ENCODE peak calls at places on chromosomes 3 and 15, in five cellular contexts. W, K, R, V and H are unnamed samples.

GRCh38 chr3:21421096-21421495 is 329.9 kb downstream of the ZNF385D start:
- DNase-seq in R (no peak), K (no peak), V (no peak), W (no peak), H (peak; percentile 20)

GRCh38 chr3:162610261-162610660 is 1113.7 kb downstream of the OTOL1 start:
- DNase-seq in R (no peak), K (no peak), W (no peak), V (no peak), H (peak; percentile 76)

GRCh38 chr3:136109499-136109898 is 86.6 kb downstream of the MSL2 start:
- DNase-seq in K (no peak), W (no peak), V (no peak), R (no peak), H (no peak)

GRCh38 chr15:40291088-40291574 is 8.3 kb upstream of the ANKRD63 start:
- DNase-seq in V (no peak), R (no peak), W (no peak), K (peak; percentile 31), H (peak; percentile 85)

GRCh38 chr3:38623539-38623938 is 25.9 kb downstream of the SCN5A start:
- DNase-seq in K (no peak), R (no peak), V (no peak), W (no peak), H (peak; percentile 77)

GRCh38 chr3:132659370-132660055 is at the start of gene ACAD11:
- DNase-seq in K (peak; percentile 63), W (peak; percentile 35), R (peak; percentile 59), V (peak; percentile 64), H (peak; percentile 75)

GRCh38 chr3:52204337-52205073 is 6.5 kb downstream of the ALAS1 start:
- DNase-seq in R (no peak), K (no peak), W (no peak), V (peak; percentile 53), H (no peak)

GRCh38 chr3:36906504-36907149 is 38.2 kb downstream of the TRANK1 start:
- DNase-seq in K (no peak), W (no peak), V (no peak), R (no peak), H (no peak)

GRCh38 chr3:33372218-33373081 is 67.8 kb downstream of the UBP1 start:
- DNase-seq in V (peak; percentile 49), R (peak; percentile 70), W (no peak), K (peak; percentile 29), H (peak; percentile 68)

GRCh38 chr3:81713018-81713417 is 48.4 kb downstream of the GBE1 start:
- DNase-seq in V (no peak), W (no peak), R (no peak), K (no peak), H (no peak)

GRCh38 chr3:85081191-85081895 is 122.6 kb downstream of the CADM2 start:
- DNase-seq in K (no peak), W (no peak), R (no peak), V (no peak), H (peak; percentile 45)

GRCh38 chr15:88987951-88988671 is 74.9 kb upstream of the MFGE8 start:
- DNase-seq in K (no peak), R (no peak), W (no peak), V (no peak), H (peak; percentile 86)

GRCh38 chr3:54760226-54760625 is 167.6 kb downstream of the LRTM1 start:
- DNase-seq in V (no peak), K (no peak), W (no peak), R (no peak), H (no peak)

GRCh38 chr3:123229145-123229544 is 27.4 kb downstream of the SEC22A start:
- DNase-seq in R (no peak), V (no peak), K (no peak), W (no peak), H (no peak)

GRCh38 chr3:183033746-183034145 is 53.4 kb upstream of the DCUN1D1 start:
- DNase-seq in W (no peak), R (no peak), V (no peak), K (no peak), H (no peak)

GRCh38 chr3:17336291-17336690 is 406.1 kb downstream of the TBC1D5 start:
- DNase-seq in W (no peak), K (no peak), R (no peak), V (no peak), H (no peak)

GRCh38 chr3:98968347-98968746 is 66.9 kb upstream of the DCBLD2 start:
- DNase-seq in V (no peak), R (no peak), W (no peak), K (no peak), H (no peak)

GRCh38 chr3:66407281-66408218 is 93.3 kb downstream of the LRIG1 start:
- DNase-seq in W (no peak), K (peak; percentile 72), V (peak; percentile 38), R (peak; percentile 19), H (peak; percentile 79)

GRCh38 chr15:43220991-43221403 is at the start of gene EPB42:
- DNase-seq in R (no peak), V (no peak), W (no peak), K (no peak), H (no peak)

GRCh38 chr3:151379083-151379734 is 5.3 kb downstream of the P2RY12 start:
- DNase-seq in V (peak; percentile 63), W (no peak), R (peak; percentile 10), K (peak; percentile 15), H (peak; percentile 69)
- TF ChIP-seq REST in V (no peak), W (no peak), R (no peak), K (no peak), H (no peak)

DNA sequence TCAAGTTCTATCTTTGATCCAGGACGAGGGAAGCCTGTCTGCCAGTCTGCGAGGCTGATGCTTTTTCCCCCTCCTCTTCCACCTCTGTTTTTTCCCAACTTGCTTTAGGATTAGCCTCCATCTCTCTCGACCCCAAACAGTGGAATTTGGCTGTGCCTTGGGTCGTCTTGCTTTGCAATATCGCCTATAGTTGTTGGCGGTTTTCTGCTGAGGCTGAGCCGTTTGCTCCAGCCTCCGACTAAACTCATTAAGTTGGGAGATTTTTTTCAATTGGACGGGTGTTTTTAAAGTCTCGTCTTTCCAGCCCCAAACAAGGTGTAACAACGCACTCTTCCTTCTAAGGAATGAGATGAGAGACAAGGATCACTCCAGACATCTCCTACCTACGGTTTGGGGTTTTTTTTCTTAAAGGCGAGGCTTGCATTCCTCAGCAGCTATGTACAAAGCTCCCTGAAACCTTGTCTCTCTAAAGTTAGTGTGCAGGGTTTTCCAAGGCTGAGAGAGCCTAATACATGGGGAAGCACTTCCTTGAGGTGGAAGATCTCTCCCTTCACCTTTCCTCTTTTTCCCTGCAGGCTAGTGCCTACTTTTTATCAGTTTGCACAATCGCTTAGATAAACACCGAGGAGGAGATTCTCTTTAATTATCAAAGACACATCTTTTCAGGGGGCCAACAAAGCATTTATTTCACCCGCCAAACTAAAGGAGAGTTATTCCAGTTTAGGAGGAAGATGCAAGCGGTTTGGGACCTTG is 4.7 kb upstream of the NR2F2 start:
- DNase-seq in W (no peak), R (no peak), K (no peak), V (no peak), H (peak; percentile 46)
- H3K4me3 ChIP-seq in W (peak overlapping the region; percentile 9), R (peak overlapping the region; percentile 74), K (peak overlapping the region; percentile 66), V (peak overlapping the region; percentile 42), H (peak overlapping the region; percentile 54)

DNA sequence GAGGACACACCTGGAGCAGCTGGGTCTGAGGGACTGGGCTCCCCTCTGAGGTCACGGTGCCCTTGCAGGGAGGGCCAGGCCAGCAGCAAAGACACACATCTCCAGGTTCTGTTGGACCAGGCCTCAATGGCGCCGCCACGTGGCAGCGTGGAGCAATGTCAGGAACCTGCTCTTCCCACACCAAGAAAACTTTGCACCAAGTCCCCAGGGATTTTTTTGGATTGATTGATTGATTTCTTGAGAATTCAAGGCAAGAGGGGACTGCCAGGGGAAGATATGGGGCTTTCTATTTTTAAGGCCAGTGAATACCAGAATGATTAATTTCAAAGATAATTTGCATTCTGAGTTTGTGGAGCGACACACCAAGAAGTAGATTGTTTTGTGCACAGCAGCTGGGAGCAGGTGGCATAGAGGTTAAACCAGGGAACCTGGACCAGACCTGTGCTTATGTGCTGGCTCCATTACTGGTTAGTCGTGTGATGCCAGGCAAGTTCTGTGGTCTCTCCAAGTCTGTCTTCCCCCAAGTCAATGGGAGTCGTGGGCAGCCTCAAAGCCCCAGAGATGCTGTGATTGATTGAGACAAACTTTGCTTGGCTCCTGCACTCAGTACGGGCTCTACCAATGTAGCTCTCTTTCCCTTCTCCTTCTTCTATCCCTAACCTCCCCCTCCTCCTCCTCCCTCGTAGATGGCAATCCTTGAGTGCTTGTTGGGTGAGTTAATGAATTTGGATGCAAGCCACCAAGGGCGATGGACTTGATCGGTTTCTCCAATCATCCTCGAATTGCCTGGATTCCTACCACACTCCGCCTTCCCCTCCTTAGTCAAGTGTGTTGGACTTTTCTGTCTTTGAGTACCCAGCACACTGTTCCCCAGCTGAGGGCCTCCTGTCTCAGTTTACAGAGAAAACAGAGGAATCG is 96.2 kb upstream of the TRPM1 start:
- DNase-seq in W (peak; percentile 47), R (no peak), K (no peak), V (no peak), H (peak; percentile 80)
- TF ChIP-seq REST in W (no peak), R (no peak), K (no peak), V (no peak), H (no peak)

DNA sequence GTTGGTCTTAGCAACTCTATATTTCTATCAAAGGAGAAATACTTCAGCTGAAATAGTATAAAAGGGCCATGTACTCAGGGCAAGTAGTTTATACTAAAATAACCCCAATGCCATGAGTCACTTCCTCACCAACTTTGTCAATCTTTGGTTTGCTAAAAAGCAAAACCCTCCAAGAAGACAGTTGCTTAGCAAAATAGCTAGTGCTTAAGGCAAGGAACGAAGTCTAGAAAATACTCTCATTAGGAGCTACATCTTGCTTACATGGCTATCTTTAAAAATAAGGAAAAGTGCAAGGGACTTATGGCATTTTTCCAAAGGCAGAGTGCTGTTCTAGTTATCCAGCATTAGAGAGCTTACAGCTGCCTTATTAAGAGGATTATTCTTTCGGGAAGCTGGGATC is 28.4 kb downstream of the P3H2 start:
- DNase-seq in V (no peak), R (no peak), W (no peak), K (no peak), H (no peak)
- H3K4me3 ChIP-seq in V (no peak overlapping the region), R (no peak overlapping the region), W (no peak overlapping the region), K (no peak overlapping the region), H (no peak overlapping the region)

GRCh38 chr3:176562381-176562780 is 634.9 kb downstream of the TBL1XR1 start:
- DNase-seq in R (no peak), K (no peak), W (no peak), V (no peak), H (no peak)

GRCh38 chr3:176566757-176567156 is 630.5 kb downstream of the TBL1XR1 start:
- DNase-seq in K (no peak), V (no peak), W (no peak), R (no peak), H (no peak)

DNA sequence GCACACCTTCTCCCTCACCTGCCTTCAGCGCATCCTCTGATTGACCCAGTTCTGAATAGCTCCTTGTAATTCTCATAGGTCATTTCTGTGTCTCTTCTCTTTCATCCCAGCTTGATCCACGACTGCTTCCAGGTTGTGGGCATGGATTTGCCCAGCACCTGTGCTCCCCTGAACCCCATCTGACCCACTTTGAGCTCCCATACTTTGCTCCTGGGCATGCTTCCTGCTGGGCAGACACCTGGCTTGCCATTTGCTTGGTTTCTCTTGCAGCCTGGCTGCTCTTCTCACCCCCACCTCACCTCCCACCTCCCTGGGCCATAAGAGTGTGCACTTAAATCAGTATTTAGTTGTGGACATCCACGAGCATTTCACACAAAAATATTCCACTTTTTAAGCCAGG is 635.5 kb downstream of the TBL1XR1 start:
- DNase-seq in R (no peak), K (no peak), V (no peak), W (no peak), H (no peak)
- TF ChIP-seq REST in R (no peak), K (no peak), V (no peak), W (no peak), H (no peak)